ENCODE peak calls at places on chromosomes 7 and 10, in four cellular contexts. U is ascending aorta, I is upper lobe of left lung, H is GM20000. V is an unnamed sample.

GRCh38 chr10:70494536-70494935 is 16.0 kb downstream of the PALD1 start:
- DNase-seq in U (no peak), I (no peak), H (peak; percentile 46), V (no peak)

GRCh38 chr10:77835669-77836086 is 90.9 kb downstream of the DLG5 start:
- DNase-seq in U (no peak), I (no peak), H (no peak), V (no peak)

GRCh38 chr10:119450606-119451304 is 91.8 kb downstream of the RGS10 start:
- DNase-seq in U (no peak), I (no peak), H (no peak), V (no peak)

GRCh38 chr7:1691601-1692499 is 21.8 kb downstream of the ELFN1 start:
- DNase-seq in U (peak; percentile 71), I (peak; percentile 56), H (no peak), V (peak; percentile 60)

GRCh38 chr10:43226851-43227845 is 39.7 kb downstream of the RASGEF1A start:
- DNase-seq in U (peak; percentile 58), I (peak; percentile 48), H (no peak), V (peak; percentile 53)

GRCh38 chr10:117260094-117260493 is 19.2 kb downstream of the SLC18A2 start:
- DNase-seq in U (no peak), I (no peak), H (no peak), V (no peak)

GRCh38 chr10:19048479-19048878 is at the start of gene MALRD1:
- DNase-seq in U (no peak), I (no peak), H (no peak), V (no peak)

GRCh38 chr10:92662852-92663251 is 26.9 kb upstream of the HHEX start:
- DNase-seq in U (no peak), I (no peak), H (no peak), V (no peak)

GRCh38 chr10:89648074-89648473 is 3.0 kb upstream of the PANK1 start:
- DNase-seq in U (no peak), I (no peak), H (no peak), V (no peak)

GRCh38 chr7:4715385-4715770 is 33.3 kb downstream of the FOXK1 start:
- DNase-seq in U (peak; percentile 87), I (peak; percentile 90), H (no peak), V (no peak)

GRCh38 chr10:82392533-82392932 is 517.5 kb downstream of the NRG3 start:
- DNase-seq in U (no peak), I (no peak), H (no peak), V (no peak)

GRCh38 chr7:36096460-36097095 is 56.5 kb upstream of the EEPD1 start:
- DNase-seq in U (no peak), I (no peak), H (no peak), V (no peak)
- TF ChIP-seq CTCF in U (no peak), I (no peak), H (no peak), V (no peak)

GRCh38 chr10:69333205-69333604 is 54.9 kb downstream of the HK1 start:
- DNase-seq in U (peak; percentile 90), I (no peak), H (no peak), V (no peak)
- TF ChIP-seq CTCF in U (peak; percentile 49), I (peak; percentile 51), H (no peak), V (peak; percentile 52)

GRCh38 chr7:24881622-24882021 is 98.4 kb downstream of the OSBPL3 start:
- DNase-seq in U (no peak), I (no peak), H (no peak), V (no peak)
- TF ChIP-seq CTCF in U (no peak), I (no peak), H (no peak), V (peak; percentile 22)

DNA sequence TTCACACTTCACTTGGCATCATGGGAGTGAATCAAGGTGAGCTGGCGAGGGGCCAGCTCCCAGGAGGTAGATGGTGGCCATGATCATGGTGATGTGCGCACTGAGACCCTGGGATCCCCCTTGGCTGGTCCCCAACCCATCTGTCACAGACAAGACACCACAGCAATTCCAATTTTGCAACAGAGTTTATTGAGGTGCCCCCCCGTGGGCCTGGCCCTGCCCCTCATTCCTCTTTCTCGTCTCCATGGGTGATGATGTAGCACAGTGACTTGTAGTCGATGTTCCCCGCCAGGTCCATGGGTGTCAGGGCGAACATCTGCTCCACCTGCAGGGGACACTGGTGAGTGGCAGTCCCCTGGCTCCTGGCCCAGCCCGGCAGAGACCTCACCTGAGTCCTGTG is 2.4 kb downstream of the MYL7 start:
- DNase-seq in U (no peak), I (no peak), H (no peak), V (no peak)
- TF ChIP-seq CTCF in U (no peak), I (no peak), H (no peak), V (no peak)

DNA sequence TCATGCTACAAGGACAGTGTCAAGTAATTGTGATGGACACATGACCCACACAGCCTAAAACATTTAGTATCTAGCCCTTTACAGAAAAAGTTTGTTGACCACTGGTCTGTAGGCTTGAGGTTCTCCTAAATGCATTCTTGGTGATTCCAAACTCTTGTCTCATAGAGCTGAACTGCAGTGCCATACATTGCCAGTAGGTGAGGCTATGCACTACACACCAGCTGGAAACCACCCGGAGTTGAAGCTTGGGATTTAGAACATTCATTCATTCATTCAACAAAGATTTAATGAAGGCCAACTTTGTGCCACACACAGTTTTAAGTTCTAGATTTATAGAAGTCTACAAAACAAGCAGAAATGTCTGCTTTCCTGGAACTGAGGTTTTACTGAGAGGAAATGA is 77.3 kb upstream of the TCF7L2 start:
- DNase-seq in U (no peak), I (no peak), H (no peak), V (no peak)
- TF ChIP-seq CTCF in U (no peak), I (no peak), H (no peak), V (peak; percentile 59)